ENCODE peak calls at places on chromosomes 7 and 10, in seven cellular contexts. Y is SJSA1; J is CD4-positive, CD25-positive, alpha-beta regulatory T cell; T is WERI-Rb-1; O is kidney; G is tibial artery; V is stomach. P is an unnamed sample.

GRCh38 chr7:55570939-55571338 is 1.4 kb downstream of the VOPP1 start:
- DNase-seq in J (no peak), V (no peak), G (no peak), T (no peak), O (no peak), Y (no peak), P (no peak)

GRCh38 chr10:8065651-8066050 is 11.2 kb downstream of the GATA3 start:
- DNase-seq in J (no peak), T (no peak), O (no peak), V (no peak), G (no peak), Y (no peak), P (no peak)

GRCh38 chr10:117544729-117545140 is 2.2 kb downstream of the EMX2 start:
- DNase-seq in Y (no peak), G (peak), O (peak), V (no peak), J (no peak), T (no peak), P (no peak)

GRCh38 chr10:6590100-6590499 is 10.0 kb upstream of the PRKCQ start:
- DNase-seq in T (no peak), J (no peak), G (no peak), O (no peak), V (no peak), Y (no peak), P (no peak)

GRCh38 chr7:94272821-94273583 is 121.7 kb upstream of the COL1A2 start:
- DNase-seq in T (no peak), J (no peak), V (no peak), O (no peak), G (no peak), Y (no peak), P (no peak)

GRCh38 chr7:118473271-118473670 is 248.8 kb downstream of the ANKRD7 start:
- DNase-seq in Y (no peak), V (no peak), T (no peak), G (no peak), O (no peak), J (no peak), P (no peak)

GRCh38 chr7:86313842-86314241 is 329.9 kb upstream of the GRM3 start:
- DNase-seq in T (no peak), V (no peak), Y (no peak), O (no peak), G (no peak), J (no peak), P (no peak)

GRCh38 chr7:111138196-111138569 is 47.3 kb downstream of the LRRN3 start:
- DNase-seq in Y (peak), T (no peak), G (peak), O (peak), V (no peak), J (peak), P (peak)

GRCh38 chr7:37414352-37414983 is 34.2 kb downstream of the ELMO1 start:
- DNase-seq in V (no peak), T (no peak), G (no peak), Y (no peak), O (no peak), J (no peak), P (no peak)

GRCh38 chr7:105298439-105298894 is 90.3 kb downstream of the SRPK2 start:
- DNase-seq in O (no peak), T (no peak), G (no peak), J (no peak), Y (no peak), V (no peak), P (no peak)

GRCh38 chr10:36817898-36818297 is 307.5 kb upstream of the ANKRD30A start:
- DNase-seq in V (no peak), Y (no peak), G (no peak), O (no peak), T (no peak), J (no peak), P (no peak)

GRCh38 chr7:94374721-94375120 is 20.0 kb upstream of the COL1A2 start:
- DNase-seq in V (no peak), J (no peak), T (no peak), Y (no peak), G (no peak), O (no peak), P (no peak)

GRCh38 chr10:124095096-124095495 is 1.7 kb upstream of the CHST15 start:
- DNase-seq in J (no peak), V (no peak), O (no peak), T (no peak), Y (no peak), G (no peak), P (no peak)

GRCh38 chr7:102810916-102811315 is 62.1 kb downstream of the FAM185A start:
- DNase-seq in G (no peak), Y (no peak), T (no peak), O (no peak), J (no peak), V (no peak), P (no peak)

GRCh38 chr7:46089281-46089680 is 168.2 kb upstream of the IGFBP3 start:
- DNase-seq in Y (no peak), G (no peak), V (no peak), J (no peak), T (no peak), O (no peak), P (no peak)

GRCh38 chr10:49332333-49332732 is 33.4 kb downstream of the C10orf71 start:
- DNase-seq in V (no peak), J (no peak), O (no peak), T (no peak), Y (peak), G (no peak), P (no peak)

GRCh38 chr10:126088144-126088543 is 191.8 kb downstream of the FANK1 start:
- DNase-seq in O (no peak), Y (no peak), T (no peak), J (no peak), G (no peak), V (no peak), P (no peak)

GRCh38 chr7:157850481-157851444 is 514.0 kb downstream of the DNAJB6 start:
- DNase-seq in O (peak), G (no peak), T (no peak), Y (no peak), V (no peak), J (no peak), P (no peak)

GRCh38 chr7:20217193-20217948 is at the start of gene MACC1:
- DNase-seq in T (no peak), Y (no peak), O (peak), J (peak), V (peak), G (no peak), P (no peak)

GRCh38 chr10:593901-594457 is 95.5 kb downstream of the DIP2C start:
- DNase-seq in T (no peak), V (peak), Y (no peak), O (no peak), G (peak), J (no peak), P (no peak)

GRCh38 chr7:14579971-14580370 is 322.6 kb downstream of the DGKB start:
- DNase-seq in T (no peak), J (no peak), O (no peak), Y (no peak), V (no peak), G (no peak), P (no peak)

GRCh38 chr7:125316451-125316850 is 386.8 kb upstream of the POT1 start:
- DNase-seq in J (no peak), G (no peak), Y (no peak), O (no peak), T (peak), V (no peak), P (peak)

GRCh38 chr7:105493928-105494325 is 28.1 kb downstream of the PUS7 start:
- DNase-seq in T (no peak), V (peak), Y (peak), J (no peak), G (no peak), O (no peak), P (no peak)

DNA sequence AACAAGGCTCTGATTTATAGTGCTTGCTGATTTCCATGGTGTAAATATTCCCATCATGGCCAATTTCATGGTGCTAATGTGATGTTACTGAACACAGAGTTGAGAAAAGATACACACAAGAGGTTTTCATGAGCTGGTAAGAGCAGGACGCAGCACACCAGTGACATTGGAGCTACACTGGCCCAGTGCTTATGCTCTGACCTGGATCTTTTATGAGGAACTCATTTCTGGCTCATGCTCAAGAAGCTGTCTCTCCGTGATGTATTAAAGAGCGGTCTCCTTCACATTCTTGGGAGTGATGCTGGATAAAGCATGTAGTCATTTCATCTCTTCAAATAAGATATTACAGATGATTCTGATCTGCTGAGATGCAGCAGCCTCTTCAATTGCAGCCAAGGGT is 785.2 kb downstream of the GRID1 start:
- DNase-seq in O (no peak), Y (no peak), V (no peak), T (no peak), G (no peak), J (no peak), P (no peak)
- H3K27ac ChIP-seq in O (no peak), Y (no peak), V (no peak), T (no peak), G (no peak), J (no peak), P (no peak)

GRCh38 chr7:131443496-131443895 is 112.9 kb downstream of the PODXL start:
- DNase-seq in T (no peak), G (no peak), O (no peak), Y (no peak), V (no peak), J (no peak), P (no peak)
- H3K27ac ChIP-seq in T (no peak), G (no peak), O (no peak), Y (no peak), V (no peak), J (no peak), P (no peak)

DNA sequence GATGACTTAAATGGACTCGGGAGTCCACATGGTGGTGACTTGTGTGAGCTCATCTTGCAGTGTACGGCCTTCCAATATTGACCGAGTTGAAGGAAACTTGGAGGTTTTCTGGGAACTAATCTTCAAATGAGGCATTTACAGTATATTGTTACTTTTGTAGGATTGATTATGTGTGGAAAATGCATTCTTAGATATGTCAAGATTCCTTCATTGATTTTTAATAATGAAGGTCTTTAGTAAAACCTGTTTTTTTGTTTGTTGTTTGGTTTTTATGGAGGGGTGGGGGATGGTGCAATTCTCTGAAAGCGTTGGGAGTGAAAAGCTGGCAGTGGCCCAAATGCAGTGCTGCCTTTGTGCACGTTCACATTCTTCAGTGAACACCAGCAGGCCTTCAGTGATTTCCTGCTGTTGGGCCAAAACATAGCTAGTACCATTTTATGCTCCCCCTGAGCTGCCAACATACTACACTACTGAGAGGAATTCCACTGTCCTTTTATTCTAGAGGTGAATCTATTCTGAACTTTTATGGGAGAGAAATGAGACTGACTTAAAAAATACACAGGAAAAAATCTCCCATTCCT is 50.4 kb downstream of the CCNY start:
- DNase-seq in G (no peak), T (no peak), V (peak), J (no peak), Y (no peak), O (peak), P (no peak)
- H3K27ac ChIP-seq in G (no peak), T (no peak), V (peak), J (no peak), Y (no peak), O (no peak), P (no peak)

GRCh38 chr10:95504187-95504800 is 56.9 kb downstream of the SORBS1 start:
- DNase-seq in Y (no peak), T (no peak), O (no peak), V (no peak), G (no peak), J (no peak), P (no peak)
- H3K27ac ChIP-seq in Y (no peak), T (no peak), O (no peak), V (peak), G (peak), J (no peak), P (peak)

DNA sequence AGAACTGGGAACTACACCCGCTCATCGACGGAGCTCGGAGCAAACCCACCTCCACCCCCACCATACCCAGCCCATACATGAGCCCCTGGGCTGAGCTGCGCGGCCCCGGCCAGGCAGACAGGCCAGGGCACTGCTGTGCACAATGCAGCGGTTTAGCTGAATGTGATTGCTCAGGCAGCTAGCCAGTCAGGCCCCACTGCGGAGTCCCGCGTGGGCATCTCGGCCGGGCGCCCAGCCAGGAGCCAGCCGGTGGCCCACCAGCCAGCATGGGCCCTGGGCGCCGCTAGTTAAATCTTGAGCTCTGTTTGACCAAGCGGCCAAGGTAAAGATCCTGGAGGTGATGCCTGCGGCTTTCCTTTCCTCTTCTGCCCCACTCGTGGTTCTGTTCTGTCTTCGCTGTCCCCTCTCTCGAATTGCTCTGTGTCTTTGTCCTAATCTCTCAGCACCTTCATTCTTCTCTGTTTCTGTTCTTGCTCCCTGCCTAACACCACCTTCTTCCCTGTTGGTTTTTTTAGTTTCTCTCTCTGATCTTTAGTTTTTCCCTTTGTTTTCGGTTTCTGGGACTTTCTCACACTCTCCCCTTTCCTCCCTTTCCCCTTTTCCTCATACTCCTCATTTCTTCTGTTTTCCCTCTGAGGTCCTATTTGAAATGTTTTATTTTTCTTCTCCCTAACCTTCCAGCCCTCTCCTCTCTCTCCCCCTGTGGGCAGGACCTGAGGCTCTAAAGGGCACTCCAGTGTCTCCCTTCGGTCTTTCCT is 6.6 kb downstream of the UFSP1 start:
- DNase-seq in V (no peak), T (no peak), Y (no peak), O (no peak), G (no peak), J (no peak), P (no peak)
- H3K27ac ChIP-seq in V (no peak), T (no peak), Y (no peak), O (no peak), G (no peak), J (no peak), P (peak)

GRCh38 chr10:23359692-23360380 is 15.2 kb upstream of the C10orf67 start:
- DNase-seq in J (no peak), Y (no peak), G (no peak), O (no peak), T (no peak), V (no peak), P (no peak)

GRCh38 chr10:23363788-23364135 is 19.2 kb upstream of the C10orf67 start:
- DNase-seq in J (no peak), T (no peak), O (no peak), V (no peak), G (no peak), Y (no peak), P (no peak)

GRCh38 chr10:23362069-23362830 is 17.7 kb upstream of the C10orf67 start:
- DNase-seq in V (no peak), G (no peak), Y (no peak), J (no peak), O (no peak), T (no peak), P (no peak)

GRCh38 chr10:23362879-23363787 is 18.5 kb upstream of the C10orf67 start:
- DNase-seq in T (no peak), G (no peak), O (no peak), Y (no peak), V (no peak), J (peak), P (no peak)

GRCh38 chr10:23361665-23362064 is 17.1 kb upstream of the C10orf67 start:
- DNase-seq in V (no peak), G (no peak), Y (no peak), T (no peak), O (no peak), J (no peak), P (no peak)
- H3K27ac ChIP-seq in V (no peak), G (no peak), Y (no peak), T (no peak), O (no peak), J (peak), P (no peak)

P was measured in Panc1.